ENCODE peak calls at places on chromosomes 3 and 15, in nine cellular contexts. I is iPS DF 6.9; L is sigmoid colon; F is effector memory CD4-positive, alpha-beta T cell; J is AG04450; K is A549; A is RWPE1; Y is foreskin keratinocyte; V is brain microvascular endothelial cell. X is an unnamed sample.

GRCh38 chr15:58352026-58352929 is 79.5 kb upstream of the LIPC start:
- DNase-seq in I (no peak), A (no peak), L (no peak), V (no peak), J (no peak), F (no peak), K (no peak), Y (no peak), X (peak; percentile 28)

GRCh38 chr3:53056442-53056841 is 10.6 kb upstream of the SFMBT1 start:
- DNase-seq in A (no peak), K (no peak), Y (no peak), I (no peak), V (no peak), J (no peak), F (no peak), L (peak; percentile 21), X (no peak)

GRCh38 chr3:141738636-141739363 is 702 bp downstream of the RNF7 start:
- DNase-seq in L (no peak), Y (peak; percentile 40), I (no peak), A (peak; percentile 49), J (no peak), V (peak; percentile 30), K (peak; percentile 45), F (peak; percentile 4), X (no peak)

GRCh38 chr15:27487846-27488245 is 516.9 kb downstream of the GABRG3 start:
- DNase-seq in V (no peak), I (no peak), L (no peak), J (no peak), F (no peak), K (no peak), Y (no peak), A (no peak), X (no peak)

GRCh38 chr3:150681037-150681436 is 22.7 kb downstream of the ERICH6 start:
- DNase-seq in K (no peak), V (no peak), I (no peak), A (no peak), Y (peak; percentile 6), J (no peak), L (no peak), F (no peak), X (peak; percentile 83)

GRCh38 chr3:55461896-55462295 is 25.2 kb downstream of the WNT5A start:
- DNase-seq in L (no peak), K (no peak), A (no peak), I (no peak), F (no peak), J (no peak), V (peak; percentile 73), Y (peak; percentile 62), X (no peak)

GRCh38 chr15:31975446-31976229 is 54.7 kb upstream of the CHRNA7 start:
- DNase-seq in L (no peak), K (no peak), Y (no peak), V (no peak), J (no peak), F (no peak), I (no peak), A (no peak), X (no peak)

GRCh38 chr3:66582721-66583141 is 81.9 kb upstream of the LRIG1 start:
- DNase-seq in J (no peak), A (no peak), V (peak; percentile 15), K (no peak), Y (no peak), L (no peak), I (no peak), F (peak; percentile 40), X (peak; percentile 13)

DNA sequence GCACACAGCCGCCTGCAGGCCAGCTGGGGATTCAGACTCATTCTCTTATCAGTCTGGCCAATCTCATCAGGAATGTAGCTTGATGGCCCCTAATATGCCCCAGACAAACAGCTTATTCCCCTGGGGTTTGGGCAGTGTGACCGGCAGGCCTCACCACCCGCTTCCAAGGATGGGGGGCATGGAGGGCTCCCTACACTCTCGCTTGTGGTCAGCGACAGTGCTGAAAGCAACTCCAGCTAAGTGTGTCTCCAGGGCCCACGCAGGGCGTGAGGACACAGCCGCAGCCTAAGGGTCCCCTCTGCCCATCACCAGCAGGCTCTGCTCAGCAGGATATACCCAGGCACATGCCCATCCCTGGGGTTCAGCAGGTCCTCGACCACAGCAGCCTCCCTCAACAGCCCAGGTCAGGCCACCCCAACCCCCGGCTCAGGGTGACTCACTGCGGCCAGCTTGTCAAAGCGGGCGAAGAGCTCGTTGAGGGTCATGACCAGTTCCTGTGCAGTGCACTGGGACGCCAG is 116.7 kb downstream of the ADCY5 start:
- DNase-seq in L (peak; percentile 62), K (no peak), J (no peak), A (no peak), I (no peak), V (no peak), Y (no peak), F (no peak), X (no peak)
- H3K27ac ChIP-seq in L (peak overlapping the region; percentile 81), K (no peak overlapping the region), J (no peak overlapping the region), A (no peak overlapping the region), I (no peak overlapping the region), V (no peak overlapping the region), Y (no peak overlapping the region), F (no peak overlapping the region), X (no peak overlapping the region)

DNA sequence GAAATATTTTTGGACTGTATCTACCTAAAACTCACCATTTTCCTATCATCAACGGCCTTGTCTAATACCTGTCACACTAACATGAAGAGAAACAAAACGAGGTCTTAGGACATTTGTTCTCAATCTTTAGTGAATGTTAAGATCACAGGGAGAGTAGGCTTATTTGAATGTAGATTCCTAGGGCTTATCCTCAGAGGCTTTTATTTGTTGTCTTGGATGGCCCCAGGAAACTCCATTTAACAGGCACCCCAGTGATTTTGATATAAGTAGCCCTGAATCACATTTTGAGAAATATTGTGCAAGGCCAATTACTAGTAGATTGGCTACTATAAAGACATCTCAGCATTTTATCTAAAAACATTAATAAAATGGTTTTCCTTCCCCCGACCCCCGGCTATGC is 367.4 kb downstream of the GAP43 start:
- DNase-seq in I (no peak), V (no peak), Y (no peak), J (no peak), A (no peak), L (no peak), F (no peak), K (no peak), X (no peak)
- H3K27ac ChIP-seq in I (no peak overlapping the region), V (no peak overlapping the region), Y (peak overlapping the region; percentile 47), J (no peak overlapping the region), A (no peak overlapping the region), L (no peak overlapping the region), F (no peak overlapping the region), K (no peak overlapping the region), X (no peak overlapping the region)

GRCh38 chr3:36944641-36945270 is at the start of gene TRANK1:
- DNase-seq in A (peak; percentile 11), I (no peak), V (no peak), K (peak; percentile 18), F (peak; percentile 74), Y (peak; percentile 37), L (peak; percentile 89), J (no peak), X (peak; percentile 68)
- H3K27ac ChIP-seq in A (peak within 1 kb of the TSS; percentile 24), I (no peak within 1 kb of the TSS), V (no peak within 1 kb of the TSS), K (peak within 1 kb of the TSS; percentile 70), F (peak within 1 kb of the TSS; percentile 68), Y (peak within 1 kb of the TSS; percentile 1), L (peak within 1 kb of the TSS; percentile 80), J (peak within 1 kb of the TSS; percentile 47), X (peak within 1 kb of the TSS; percentile 41)

GRCh38 chr3:45994661-45995369 is 809 bp downstream of the FYCO1 start:
- DNase-seq in I (no peak), Y (no peak), A (peak; percentile 12), L (peak; percentile 67), K (peak; percentile 13), J (no peak), F (peak; percentile 47), V (no peak), X (peak; percentile 66)

GRCh38 chr3:45993421-45994027 is 2.1 kb downstream of the FYCO1 start:
- DNase-seq in Y (no peak), L (no peak), A (no peak), K (no peak), V (no peak), F (peak; percentile 17), J (no peak), I (no peak), X (peak; percentile 30)

GRCh38 chr3:45992820-45993219 is 2.8 kb downstream of the FYCO1 start:
- DNase-seq in I (no peak), A (no peak), K (no peak), V (no peak), F (no peak), L (no peak), Y (no peak), J (no peak), X (no peak)

GRCh38 chr3:45997942-45998341 is 2.3 kb upstream of the FYCO1 start:
- DNase-seq in I (no peak), J (no peak), L (no peak), A (no peak), F (no peak), V (no peak), Y (no peak), K (no peak), X (no peak)

DNA sequence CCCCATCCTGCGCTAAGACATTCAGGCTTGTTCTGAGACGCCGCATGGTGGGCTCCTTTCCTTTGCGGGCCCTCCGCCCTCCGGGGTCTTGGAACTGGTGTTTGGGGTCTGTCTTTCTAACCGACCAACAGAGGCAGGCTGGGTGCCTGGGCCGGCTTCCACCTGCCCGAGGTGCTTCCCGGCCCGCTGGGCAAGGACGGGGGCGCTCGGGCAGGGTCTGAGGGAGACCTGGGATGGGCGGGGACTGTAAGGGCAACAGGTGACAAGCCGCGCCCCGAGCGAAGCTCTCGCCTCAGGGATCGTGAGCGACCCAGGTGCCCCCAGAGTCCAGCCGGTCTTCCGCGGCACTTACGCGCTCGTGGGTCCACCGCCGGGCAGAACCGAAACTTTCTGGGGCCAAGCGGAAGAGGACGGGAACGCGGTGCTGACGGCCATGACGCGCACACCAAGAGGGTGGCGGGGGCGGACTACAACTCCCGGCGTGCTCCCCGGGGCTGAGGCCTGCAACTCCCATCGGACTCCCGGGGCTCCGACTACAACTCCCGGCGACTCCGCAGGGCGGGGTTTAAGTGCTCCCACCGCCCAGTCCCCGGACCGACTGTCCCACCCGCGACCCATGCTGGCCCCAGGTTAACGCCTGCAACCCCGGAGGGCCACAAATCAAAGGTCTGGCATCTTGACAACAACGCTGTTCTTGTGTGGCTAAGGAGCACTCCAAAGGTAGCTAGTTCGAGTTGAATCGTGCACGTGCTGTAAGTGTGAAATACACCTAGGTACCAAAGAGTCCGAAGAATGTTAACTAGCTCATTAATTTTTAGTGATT is at the start of gene FYCO1:
- DNase-seq in A (peak; percentile 90), I (peak; percentile 82), Y (peak; percentile 74), L (peak; percentile 97), J (no peak), F (peak; percentile 82), V (peak; percentile 88), K (peak; percentile 85), X (peak; percentile 94)
- H3K27ac ChIP-seq in A (peak within 1 kb of the TSS; percentile 45), I (no peak within 1 kb of the TSS), Y (peak within 1 kb of the TSS; percentile 73), L (peak within 1 kb of the TSS; percentile 97), J (peak within 1 kb of the TSS; percentile 57), F (peak within 1 kb of the TSS; percentile 91), V (peak within 1 kb of the TSS; percentile 15), K (peak within 1 kb of the TSS; percentile 73), X (peak within 1 kb of the TSS; percentile 93)

X was measured in CD4-positive, CD25-positive, alpha-beta regulatory T cell.